ENCODE peak calls at places on chromosomes 7 and 10, in six cellular contexts. One of them, this sample, is unnamed.

GRCh38 chr10:69929575-69929974 is 123.1 kb upstream of the MACROH2A2 start:
- DNase-seq in skeletal muscle cell: no peak
- DNase-seq in H7: peak
- DNase-seq in AG04450: no peak
- DNase-seq in cardiac fibroblast: no peak
- DNase-seq in HL-60: no peak
- DNase-seq in this sample: no peak

GRCh38 chr7:133139350-133139749 is 57.5 kb upstream of the CHCHD3 start:
- DNase-seq in H7: peak
- DNase-seq in HL-60: no peak
- DNase-seq in AG04450: peak
- DNase-seq in skeletal muscle cell: peak
- DNase-seq in cardiac fibroblast: peak
- DNase-seq in this sample: no peak

GRCh38 chr7:93044147-93044810 is 73.5 kb downstream of the SAMD9 start:
- DNase-seq in skeletal muscle cell: peak
- DNase-seq in H7: peak
- DNase-seq in cardiac fibroblast: peak
- DNase-seq in AG04450: no peak
- DNase-seq in HL-60: no peak
- DNase-seq in this sample: peak

GRCh38 chr7:36760856-36761762 is 36.8 kb upstream of the AOAH start:
- DNase-seq in HL-60: no peak
- DNase-seq in cardiac fibroblast: no peak
- DNase-seq in skeletal muscle cell: no peak
- DNase-seq in AG04450: no peak
- DNase-seq in H7: no peak
- DNase-seq in this sample: no peak

GRCh38 chr10:88952647-88953111 is at the start of gene ACTA2:
- DNase-seq in AG04450: peak
- DNase-seq in cardiac fibroblast: peak
- DNase-seq in skeletal muscle cell: no peak
- DNase-seq in HL-60: no peak
- DNase-seq in H7: no peak
- DNase-seq in this sample: no peak

GRCh38 chr10:75408911-75409885 is 7.6 kb upstream of the ZNF503 start:
- DNase-seq in HL-60: peak
- DNase-seq in AG04450: no peak
- DNase-seq in cardiac fibroblast: peak
- DNase-seq in skeletal muscle cell: no peak
- DNase-seq in H7: peak
- DNase-seq in this sample: no peak

GRCh38 chr10:50554995-50555568 is 68.7 kb downstream of the SGMS1 start:
- DNase-seq in H7: no peak
- DNase-seq in cardiac fibroblast: peak
- DNase-seq in HL-60: no peak
- DNase-seq in skeletal muscle cell: peak
- DNase-seq in AG04450: no peak
- DNase-seq in this sample: peak

GRCh38 chr7:68417659-68418058 is 1180.6 kb upstream of the AUTS2 start:
- DNase-seq in H7: no peak
- DNase-seq in cardiac fibroblast: peak
- DNase-seq in HL-60: no peak
- DNase-seq in skeletal muscle cell: no peak
- DNase-seq in AG04450: no peak
- DNase-seq in this sample: no peak

GRCh38 chr7:106153891-106154449 is 41.9 kb upstream of the SYPL1 start:
- DNase-seq in AG04450: peak
- DNase-seq in H7: peak
- DNase-seq in cardiac fibroblast: peak
- DNase-seq in skeletal muscle cell: peak
- DNase-seq in HL-60: peak
- DNase-seq in this sample: peak

GRCh38 chr7:99272476-99273045 is at the start of gene MYH16:
- DNase-seq in HL-60: no peak
- DNase-seq in H7: no peak
- DNase-seq in skeletal muscle cell: no peak
- DNase-seq in AG04450: no peak
- DNase-seq in cardiac fibroblast: peak
- DNase-seq in this sample: no peak

GRCh38 chr7:40329601-40330153 is 194.9 kb downstream of the SUGCT start:
- DNase-seq in skeletal muscle cell: no peak
- DNase-seq in cardiac fibroblast: peak
- DNase-seq in H7: peak
- DNase-seq in AG04450: peak
- DNase-seq in HL-60: peak
- DNase-seq in this sample: no peak

GRCh38 chr10:128324468-128324867 is 198.2 kb upstream of the MKI67 start:
- DNase-seq in cardiac fibroblast: no peak
- DNase-seq in H7: peak
- DNase-seq in HL-60: no peak
- DNase-seq in skeletal muscle cell: no peak
- DNase-seq in AG04450: no peak
- DNase-seq in this sample: no peak

GRCh38 chr7:84102213-84102612 is 92.4 kb downstream of the SEMA3A start:
- DNase-seq in cardiac fibroblast: peak
- DNase-seq in AG04450: no peak
- DNase-seq in H7: no peak
- DNase-seq in HL-60: no peak
- DNase-seq in skeletal muscle cell: no peak
- DNase-seq in this sample: peak

GRCh38 chr7:64879097-64879730 is 23.9 kb upstream of the ZNF273 start:
- DNase-seq in HL-60: peak
- DNase-seq in cardiac fibroblast: no peak
- DNase-seq in AG04450: no peak
- DNase-seq in H7: peak
- DNase-seq in skeletal muscle cell: no peak
- DNase-seq in this sample: no peak

GRCh38 chr10:80163741-80164341 is 31.3 kb downstream of the PLAC9 start:
- DNase-seq in skeletal muscle cell: peak
- DNase-seq in AG04450: peak
- DNase-seq in H7: no peak
- DNase-seq in HL-60: no peak
- DNase-seq in cardiac fibroblast: peak
- DNase-seq in this sample: no peak

GRCh38 chr10:24551161-24551560 is 172.5 kb downstream of the ARHGAP21 start:
- DNase-seq in cardiac fibroblast: no peak
- DNase-seq in skeletal muscle cell: no peak
- DNase-seq in AG04450: no peak
- DNase-seq in H7: no peak
- DNase-seq in HL-60: no peak
- DNase-seq in this sample: no peak

GRCh38 chr10:48468866-48469511 is 135.9 kb downstream of the ARHGAP22 start:
- DNase-seq in AG04450: no peak
- DNase-seq in HL-60: no peak
- DNase-seq in cardiac fibroblast: no peak
- DNase-seq in H7: peak
- DNase-seq in skeletal muscle cell: no peak
- DNase-seq in this sample: no peak

GRCh38 chr10:31956200-31956946 is 27.7 kb upstream of the ARHGAP12 start:
- DNase-seq in HL-60: no peak
- DNase-seq in AG04450: no peak
- DNase-seq in skeletal muscle cell: no peak
- DNase-seq in cardiac fibroblast: no peak
- DNase-seq in H7: no peak
- DNase-seq in this sample: no peak

GRCh38 chr7:76346778-76347177 is 12.0 kb downstream of the YWHAG start:
- DNase-seq in AG04450: no peak
- DNase-seq in H7: no peak
- DNase-seq in cardiac fibroblast: no peak
- DNase-seq in skeletal muscle cell: no peak
- DNase-seq in HL-60: no peak
- DNase-seq in this sample: no peak

GRCh38 chr7:136878878-136879277 is 10.4 kb downstream of the CHRM2 start:
- DNase-seq in cardiac fibroblast: no peak
- DNase-seq in skeletal muscle cell: no peak
- DNase-seq in H7: no peak
- DNase-seq in AG04450: no peak
- DNase-seq in HL-60: no peak
- DNase-seq in this sample: no peak

GRCh38 chr10:26214004-26214403 is 2.6 kb upstream of the GAD2 start:
- DNase-seq in HL-60: no peak
- DNase-seq in H7: peak
- DNase-seq in AG04450: no peak
- DNase-seq in cardiac fibroblast: no peak
- DNase-seq in skeletal muscle cell: no peak
- DNase-seq in this sample: no peak

GRCh38 chr7:48443051-48443450 is 271.8 kb downstream of the ABCA13 start:
- DNase-seq in H7: no peak
- DNase-seq in skeletal muscle cell: no peak
- DNase-seq in AG04450: no peak
- DNase-seq in HL-60: no peak
- DNase-seq in cardiac fibroblast: no peak
- DNase-seq in this sample: no peak

GRCh38 chr10:93594518-93594917 is 6.5 kb downstream of the RBP4 start:
- DNase-seq in cardiac fibroblast: no peak
- DNase-seq in H7: no peak
- DNase-seq in HL-60: no peak
- DNase-seq in skeletal muscle cell: no peak
- DNase-seq in AG04450: no peak
- DNase-seq in this sample: no peak

GRCh38 chr7:79504607-79505389 is 51.3 kb upstream of the MAGI2 start:
- DNase-seq in AG04450: no peak
- DNase-seq in HL-60: no peak
- DNase-seq in skeletal muscle cell: no peak
- DNase-seq in cardiac fibroblast: peak
- DNase-seq in H7: no peak
- DNase-seq in this sample: no peak

GRCh38 chr10:3494131-3494878 is 290.7 kb downstream of the KLF6 start:
- DNase-seq in AG04450: no peak
- DNase-seq in HL-60: no peak
- DNase-seq in cardiac fibroblast: peak
- DNase-seq in H7: no peak
- DNase-seq in skeletal muscle cell: peak
- DNase-seq in this sample: no peak

GRCh38 chr7:7489546-7489945 is 46.1 kb downstream of the COL28A1 start:
- DNase-seq in AG04450: no peak
- DNase-seq in H7: no peak
- DNase-seq in HL-60: no peak
- DNase-seq in skeletal muscle cell: no peak
- DNase-seq in cardiac fibroblast: no peak
- DNase-seq in this sample: no peak

GRCh38 chr10:68446179-68446578 is 25.6 kb downstream of the DNA2 start:
- DNase-seq in H7: no peak
- DNase-seq in skeletal muscle cell: no peak
- DNase-seq in AG04450: no peak
- DNase-seq in cardiac fibroblast: no peak
- DNase-seq in HL-60: no peak
- DNase-seq in this sample: no peak

GRCh38 chr10:124725791-124726190 is 18.4 kb downstream of the FAM53B start:
- DNase-seq in HL-60: no peak
- DNase-seq in H7: no peak
- DNase-seq in AG04450: no peak
- DNase-seq in cardiac fibroblast: no peak
- DNase-seq in skeletal muscle cell: no peak
- DNase-seq in this sample: no peak

GRCh38 chr10:79938728-79939380 is 10.1 kb downstream of the SFTPD start:
- DNase-seq in HL-60: peak
- DNase-seq in AG04450: no peak
- DNase-seq in H7: no peak
- DNase-seq in cardiac fibroblast: no peak
- DNase-seq in skeletal muscle cell: no peak
- DNase-seq in this sample: no peak

GRCh38 chr7:19020062-19020461 is 97.4 kb downstream of the TWIST1 start:
- DNase-seq in H7: no peak
- DNase-seq in skeletal muscle cell: no peak
- DNase-seq in cardiac fibroblast: peak
- DNase-seq in AG04450: no peak
- DNase-seq in HL-60: no peak
- DNase-seq in this sample: no peak

GRCh38 chr10:131273476-131273875 is 38.0 kb downstream of the TCERG1L start:
- DNase-seq in AG04450: no peak
- DNase-seq in H7: peak
- DNase-seq in cardiac fibroblast: no peak
- DNase-seq in skeletal muscle cell: no peak
- DNase-seq in HL-60: no peak
- DNase-seq in this sample: no peak

GRCh38 chr7:135509589-135509838 is 388 bp downstream of the CNOT4 start:
- DNase-seq in skeletal muscle cell: no peak
- DNase-seq in cardiac fibroblast: no peak
- DNase-seq in HL-60: no peak
- DNase-seq in H7: peak
- DNase-seq in AG04450: no peak
- DNase-seq in this sample: no peak

GRCh38 chr7:68700414-68700813 is 897.9 kb upstream of the AUTS2 start:
- DNase-seq in HL-60: no peak
- DNase-seq in skeletal muscle cell: peak
- DNase-seq in H7: no peak
- DNase-seq in AG04450: no peak
- DNase-seq in cardiac fibroblast: no peak
- DNase-seq in this sample: no peak

DNA sequence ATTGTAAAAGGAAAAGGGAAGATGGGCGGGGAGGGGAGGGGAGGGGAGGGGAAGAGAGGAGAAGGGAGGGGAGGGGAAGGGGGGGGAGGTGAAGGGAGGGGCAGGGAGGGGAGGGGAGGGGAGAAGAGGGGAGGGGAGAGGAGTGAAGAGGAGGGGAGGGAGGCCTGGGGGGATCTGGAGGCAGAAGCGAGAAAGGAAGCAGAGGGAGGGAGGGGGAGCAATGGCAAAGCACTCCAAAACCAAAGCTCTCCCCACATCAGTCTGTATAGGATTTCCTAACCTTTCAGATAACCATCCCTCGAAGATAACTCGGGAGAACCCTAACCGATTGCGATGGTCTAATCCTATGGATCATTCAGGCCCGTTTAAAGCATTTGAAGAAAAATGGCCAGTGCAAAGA is 19.0 kb downstream of the EBF3 start:
- DNase-seq in HL-60: no peak
- DNase-seq in skeletal muscle cell: no peak
- DNase-seq in AG04450: no peak
- DNase-seq in cardiac fibroblast: no peak
- DNase-seq in H7: peak
- DNase-seq in this sample: no peak
- H3K4me3 ChIP-seq in HL-60: no peak
- H3K4me3 ChIP-seq in skeletal muscle cell: no peak
- H3K4me3 ChIP-seq in AG04450: no peak
- H3K4me3 ChIP-seq in cardiac fibroblast: no peak
- H3K4me3 ChIP-seq in H7: no peak
- H3K4me3 ChIP-seq in this sample: no peak

GRCh38 chr10:30114871-30115270 is 55.5 kb upstream of the JCAD start:
- DNase-seq in AG04450: no peak
- DNase-seq in HL-60: no peak
- DNase-seq in cardiac fibroblast: peak
- DNase-seq in skeletal muscle cell: no peak
- DNase-seq in H7: no peak
- DNase-seq in this sample: no peak
- H3K4me3 ChIP-seq in AG04450: peak
- H3K4me3 ChIP-seq in HL-60: no peak
- H3K4me3 ChIP-seq in cardiac fibroblast: no peak
- H3K4me3 ChIP-seq in skeletal muscle cell: no peak
- H3K4me3 ChIP-seq in H7: no peak
- H3K4me3 ChIP-seq in this sample: no peak

GRCh38 chr7:2616973-2617709 is 14.6 kb upstream of the TTYH3 start:
- DNase-seq in H7: peak
- DNase-seq in skeletal muscle cell: no peak
- DNase-seq in cardiac fibroblast: no peak
- DNase-seq in HL-60: peak
- DNase-seq in AG04450: no peak
- DNase-seq in this sample: no peak
- H3K4me3 ChIP-seq in H7: no peak
- H3K4me3 ChIP-seq in skeletal muscle cell: no peak
- H3K4me3 ChIP-seq in cardiac fibroblast: no peak
- H3K4me3 ChIP-seq in HL-60: no peak
- H3K4me3 ChIP-seq in AG04450: no peak
- H3K4me3 ChIP-seq in this sample: no peak

GRCh38 chr7:35185908-35186731 is 67.8 kb downstream of the TBX20 start:
- DNase-seq in cardiac fibroblast: peak
- DNase-seq in skeletal muscle cell: no peak
- DNase-seq in H7: peak
- DNase-seq in HL-60: no peak
- DNase-seq in AG04450: no peak
- DNase-seq in this sample: no peak
- H3K4me3 ChIP-seq in cardiac fibroblast: peak
- H3K4me3 ChIP-seq in skeletal muscle cell: peak
- H3K4me3 ChIP-seq in H7: peak
- H3K4me3 ChIP-seq in HL-60: no peak
- H3K4me3 ChIP-seq in AG04450: peak
- H3K4me3 ChIP-seq in this sample: peak

This sample was measured in AG09309.